ENCODE peak calls at places on chromosomes 13 and 19, in four cellular contexts. O is HFFc6, L is GM13976, P is hypothalamus. E is an unnamed sample.

GRCh38 chr19:51570962-51571575 is at the start of gene ZNF175:
- DNase-seq in O (peak), L (peak), P (peak), E (peak)

GRCh38 chr19:510606-511100 is 3.4 kb downstream of the TPGS1 start:
- DNase-seq in O (peak), L (peak), P (no peak), E (peak)

GRCh38 chr13:67776171-67776570 is 546.0 kb upstream of the PCDH9 start:
- DNase-seq in O (no peak), L (no peak), P (no peak), E (no peak)

GRCh38 chr19:48806818-48807589 is 3.8 kb downstream of the BCAT2 start:
- DNase-seq in O (peak), L (no peak), P (no peak), E (no peak)

GRCh38 chr19:3671680-3672574 is 28.3 kb downstream of the PIP5K1C start:
- DNase-seq in O (peak), L (peak), P (no peak), E (no peak)

GRCh38 chr13:110915874-110916670 is 1.2 kb upstream of the ANKRD10 start:
- DNase-seq in O (peak), L (no peak), P (no peak), E (peak)

GRCh38 chr13:99677388-99677951 is 176.2 kb downstream of the TM9SF2 start:
- DNase-seq in O (no peak), L (no peak), P (no peak), E (peak)

GRCh38 chr13:46475586-46475991 is 77.4 kb upstream of the LRCH1 start:
- DNase-seq in O (peak), L (no peak), P (no peak), E (peak)

GRCh38 chr13:39565036-39565949 is 37.7 kb downstream of the LHFPL6 start:
- DNase-seq in O (peak), L (no peak), P (no peak), E (peak)

GRCh38 chr19:50723735-50724521 is 764 bp downstream of the CLEC11A start:
- DNase-seq in O (no peak), L (no peak), P (no peak), E (no peak)

GRCh38 chr13:95559100-95559499 is 6.6 kb downstream of the CLDN10 start:
- DNase-seq in O (no peak), L (no peak), P (no peak), E (no peak)

GRCh38 chr13:103062079-103062478 is 4.1 kb downstream of the SLC10A2 start:
- DNase-seq in O (no peak), L (no peak), P (no peak), E (no peak)

GRCh38 chr13:25860862-25861261 is 191.0 kb downstream of the SHISA2 start:
- DNase-seq in O (no peak), L (no peak), P (no peak), E (peak)

GRCh38 chr19:55080121-55080914 is 4.6 kb downstream of the EPS8L1 start:
- DNase-seq in O (no peak), L (peak), P (no peak), E (peak)

E was measured in fibroblast of gingiva.